ENCODE peak calls at places on chromosomes 13 and 19, in ten cellular contexts. One of them, this sample, is unnamed.

GRCh38 chr19:11230621-11231386 is 8.6 kb upstream of the ANGPTL8 start:
- DNase-seq in fibroblast of lung: no peak
- DNase-seq in mucosa of descending colon: no peak
- DNase-seq in effector memory CD4-positive, alpha-beta T cell: no peak
- DNase-seq in cardiac muscle cell: no peak
- DNase-seq in skeletal muscle cell: no peak
- DNase-seq in neuronal stem cell: no peak
- DNase-seq in A549: no peak
- DNase-seq in uterus: no peak
- DNase-seq in Caco-2: no peak
- DNase-seq in this sample: no peak

GRCh38 chr13:113552786-113553540 is 31.6 kb upstream of the TFDP1 start:
- DNase-seq in fibroblast of lung: no peak
- DNase-seq in mucosa of descending colon: no peak
- DNase-seq in effector memory CD4-positive, alpha-beta T cell: no peak
- DNase-seq in cardiac muscle cell: no peak
- DNase-seq in skeletal muscle cell: no peak
- DNase-seq in neuronal stem cell: no peak
- DNase-seq in A549: no peak
- DNase-seq in uterus: peak; percentile 9
- DNase-seq in Caco-2: no peak
- DNase-seq in this sample: no peak

GRCh38 chr13:97302611-97303010 is 80.5 kb downstream of the MBNL2 start:
- DNase-seq in fibroblast of lung: no peak
- DNase-seq in mucosa of descending colon: no peak
- DNase-seq in effector memory CD4-positive, alpha-beta T cell: no peak
- DNase-seq in cardiac muscle cell: no peak
- DNase-seq in skeletal muscle cell: no peak
- DNase-seq in neuronal stem cell: no peak
- DNase-seq in A549: no peak
- DNase-seq in uterus: no peak
- DNase-seq in Caco-2: no peak
- DNase-seq in this sample: no peak

GRCh38 chr13:31940076-31940475 is 91.5 kb upstream of the FRY start:
- DNase-seq in fibroblast of lung: no peak
- DNase-seq in mucosa of descending colon: no peak
- DNase-seq in effector memory CD4-positive, alpha-beta T cell: no peak
- DNase-seq in cardiac muscle cell: no peak
- DNase-seq in skeletal muscle cell: no peak
- DNase-seq in neuronal stem cell: no peak
- DNase-seq in A549: no peak
- DNase-seq in uterus: no peak
- DNase-seq in Caco-2: no peak
- DNase-seq in this sample: no peak

GRCh38 chr19:31930401-31930800 is 415.0 kb upstream of the ZNF507 start:
- DNase-seq in fibroblast of lung: no peak
- DNase-seq in mucosa of descending colon: no peak
- DNase-seq in effector memory CD4-positive, alpha-beta T cell: no peak
- DNase-seq in cardiac muscle cell: no peak
- DNase-seq in skeletal muscle cell: no peak
- DNase-seq in neuronal stem cell: no peak
- DNase-seq in A549: no peak
- DNase-seq in uterus: no peak
- DNase-seq in Caco-2: no peak
- DNase-seq in this sample: no peak

GRCh38 chr19:35750167-35750566 is 1.8 kb downstream of the LIN37 start:
- DNase-seq in fibroblast of lung: no peak
- DNase-seq in mucosa of descending colon: no peak
- DNase-seq in effector memory CD4-positive, alpha-beta T cell: no peak
- DNase-seq in cardiac muscle cell: no peak
- DNase-seq in skeletal muscle cell: no peak
- DNase-seq in neuronal stem cell: no peak
- DNase-seq in A549: no peak
- DNase-seq in uterus: no peak
- DNase-seq in Caco-2: no peak
- DNase-seq in this sample: no peak

GRCh38 chr13:94291631-94292322 is 187.7 kb downstream of the DCT start:
- DNase-seq in fibroblast of lung: no peak
- DNase-seq in mucosa of descending colon: no peak
- DNase-seq in effector memory CD4-positive, alpha-beta T cell: no peak
- DNase-seq in cardiac muscle cell: no peak
- DNase-seq in skeletal muscle cell: no peak
- DNase-seq in neuronal stem cell: no peak
- DNase-seq in A549: no peak
- DNase-seq in uterus: no peak
- DNase-seq in Caco-2: no peak
- DNase-seq in this sample: no peak

GRCh38 chr13:98978280-98978679 is 416 bp upstream of the DOCK9 start:
- DNase-seq in fibroblast of lung: peak; percentile 72
- DNase-seq in mucosa of descending colon: no peak
- DNase-seq in effector memory CD4-positive, alpha-beta T cell: no peak
- DNase-seq in cardiac muscle cell: peak; percentile 39
- DNase-seq in skeletal muscle cell: peak; percentile 53
- DNase-seq in neuronal stem cell: no peak
- DNase-seq in A549: no peak
- DNase-seq in uterus: no peak
- DNase-seq in Caco-2: no peak
- DNase-seq in this sample: peak; percentile 93

GRCh38 chr13:20988033-20988908 is 73.1 kb downstream of the LATS2 start:
- DNase-seq in fibroblast of lung: no peak
- DNase-seq in mucosa of descending colon: no peak
- DNase-seq in effector memory CD4-positive, alpha-beta T cell: no peak
- DNase-seq in cardiac muscle cell: no peak
- DNase-seq in skeletal muscle cell: no peak
- DNase-seq in neuronal stem cell: no peak
- DNase-seq in A549: no peak
- DNase-seq in uterus: no peak
- DNase-seq in Caco-2: no peak
- DNase-seq in this sample: no peak

GRCh38 chr19:18562086-18562485 is 4.4 kb downstream of the KXD1 start:
- DNase-seq in fibroblast of lung: no peak
- DNase-seq in mucosa of descending colon: no peak
- DNase-seq in effector memory CD4-positive, alpha-beta T cell: no peak
- DNase-seq in cardiac muscle cell: peak; percentile 87
- DNase-seq in skeletal muscle cell: peak; percentile 47
- DNase-seq in neuronal stem cell: no peak
- DNase-seq in A549: no peak
- DNase-seq in uterus: no peak
- DNase-seq in Caco-2: no peak
- DNase-seq in this sample: no peak

GRCh38 chr19:52007436-52007804 is 591 bp downstream of the ZNF615 start:
- DNase-seq in fibroblast of lung: no peak
- DNase-seq in mucosa of descending colon: peak; percentile 27
- DNase-seq in effector memory CD4-positive, alpha-beta T cell: no peak
- DNase-seq in cardiac muscle cell: peak; percentile 12
- DNase-seq in skeletal muscle cell: no peak
- DNase-seq in neuronal stem cell: peak; percentile 26
- DNase-seq in A549: no peak
- DNase-seq in uterus: no peak
- DNase-seq in Caco-2: no peak
- DNase-seq in this sample: no peak

GRCh38 chr13:20901668-20902437 is 693 bp downstream of the XPO4 start:
- DNase-seq in fibroblast of lung: peak; percentile 33
- DNase-seq in mucosa of descending colon: peak; percentile 75
- DNase-seq in effector memory CD4-positive, alpha-beta T cell: peak; percentile 3
- DNase-seq in cardiac muscle cell: peak; percentile 34
- DNase-seq in skeletal muscle cell: no peak
- DNase-seq in neuronal stem cell: no peak
- DNase-seq in A549: peak; percentile 24
- DNase-seq in uterus: no peak
- DNase-seq in Caco-2: peak; percentile 71
- DNase-seq in this sample: peak; percentile 49

GRCh38 chr13:94660695-94661324 is 51.5 kb downstream of the SOX21 start:
- DNase-seq in fibroblast of lung: peak; percentile 51
- DNase-seq in mucosa of descending colon: no peak
- DNase-seq in effector memory CD4-positive, alpha-beta T cell: no peak
- DNase-seq in cardiac muscle cell: peak; percentile 27
- DNase-seq in skeletal muscle cell: no peak
- DNase-seq in neuronal stem cell: no peak
- DNase-seq in A549: peak; percentile 11
- DNase-seq in uterus: no peak
- DNase-seq in Caco-2: peak; percentile 72
- DNase-seq in this sample: no peak

GRCh38 chr19:37803250-37803854 is 24.0 kb upstream of the ZNF573 start:
- DNase-seq in fibroblast of lung: no peak
- DNase-seq in mucosa of descending colon: no peak
- DNase-seq in effector memory CD4-positive, alpha-beta T cell: no peak
- DNase-seq in cardiac muscle cell: no peak
- DNase-seq in skeletal muscle cell: no peak
- DNase-seq in neuronal stem cell: no peak
- DNase-seq in A549: no peak
- DNase-seq in uterus: no peak
- DNase-seq in Caco-2: no peak
- DNase-seq in this sample: peak; percentile 2

DNA sequence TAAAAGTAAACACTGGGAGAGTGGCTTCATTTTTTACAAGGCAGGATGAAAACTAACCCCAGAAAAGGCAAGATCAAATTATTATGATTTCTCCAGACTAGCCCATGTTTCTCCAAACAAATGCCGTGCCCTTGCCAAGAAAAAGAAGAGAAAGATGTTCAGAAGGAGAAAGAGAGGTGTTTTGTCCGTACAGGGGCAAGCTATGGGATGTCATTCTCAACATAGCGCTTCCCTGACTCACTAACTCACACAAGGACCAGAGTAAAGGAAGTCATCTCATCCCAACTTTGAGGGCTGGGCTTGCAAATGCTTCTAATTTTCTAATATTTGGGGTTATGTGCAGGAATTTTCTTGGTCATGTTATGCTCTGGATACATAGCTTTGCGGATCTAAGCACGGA is 224.2 kb upstream of the MAB21L1 start:
- DNase-seq in fibroblast of lung: no peak
- DNase-seq in mucosa of descending colon: no peak
- DNase-seq in effector memory CD4-positive, alpha-beta T cell: no peak
- DNase-seq in cardiac muscle cell: no peak
- DNase-seq in skeletal muscle cell: no peak
- DNase-seq in neuronal stem cell: no peak
- DNase-seq in A549: no peak
- DNase-seq in uterus: no peak
- DNase-seq in Caco-2: no peak
- DNase-seq in this sample: no peak
- H3K4me3 ChIP-seq in fibroblast of lung: no peak overlapping the region
- H3K4me3 ChIP-seq in mucosa of descending colon: no peak overlapping the region
- H3K4me3 ChIP-seq in effector memory CD4-positive, alpha-beta T cell: no peak overlapping the region
- H3K4me3 ChIP-seq in cardiac muscle cell: no peak overlapping the region
- H3K4me3 ChIP-seq in skeletal muscle cell: no peak overlapping the region
- H3K4me3 ChIP-seq in neuronal stem cell: no peak overlapping the region
- H3K4me3 ChIP-seq in A549: no peak overlapping the region
- H3K4me3 ChIP-seq in uterus: no peak overlapping the region
- H3K4me3 ChIP-seq in Caco-2: no peak overlapping the region
- H3K4me3 ChIP-seq in this sample: no peak overlapping the region

GRCh38 chr19:3408996-3409345 is 42.6 kb downstream of the NFIC start:
- DNase-seq in fibroblast of lung: no peak
- DNase-seq in mucosa of descending colon: no peak
- DNase-seq in effector memory CD4-positive, alpha-beta T cell: no peak
- DNase-seq in cardiac muscle cell: no peak
- DNase-seq in skeletal muscle cell: no peak
- DNase-seq in neuronal stem cell: no peak
- DNase-seq in A549: no peak
- DNase-seq in uterus: no peak
- DNase-seq in Caco-2: no peak
- DNase-seq in this sample: no peak
- H3K4me3 ChIP-seq in fibroblast of lung: no peak overlapping the region
- H3K4me3 ChIP-seq in mucosa of descending colon: no peak overlapping the region
- H3K4me3 ChIP-seq in effector memory CD4-positive, alpha-beta T cell: no peak overlapping the region
- H3K4me3 ChIP-seq in cardiac muscle cell: no peak overlapping the region
- H3K4me3 ChIP-seq in skeletal muscle cell: no peak overlapping the region
- H3K4me3 ChIP-seq in neuronal stem cell: no peak overlapping the region
- H3K4me3 ChIP-seq in A549: no peak overlapping the region
- H3K4me3 ChIP-seq in uterus: peak overlapping the region; percentile 19
- H3K4me3 ChIP-seq in Caco-2: no peak overlapping the region
- H3K4me3 ChIP-seq in this sample: no peak overlapping the region

GRCh38 chr19:2419754-2420153 is 7.6 kb downstream of the TIMM13 start:
- DNase-seq in fibroblast of lung: no peak
- DNase-seq in mucosa of descending colon: no peak
- DNase-seq in effector memory CD4-positive, alpha-beta T cell: no peak
- DNase-seq in cardiac muscle cell: no peak
- DNase-seq in skeletal muscle cell: no peak
- DNase-seq in neuronal stem cell: no peak
- DNase-seq in A549: no peak
- DNase-seq in uterus: no peak
- DNase-seq in Caco-2: no peak
- DNase-seq in this sample: no peak

GRCh38 chr19:2416321-2417097 is 10.9 kb downstream of the TIMM13 start:
- DNase-seq in fibroblast of lung: no peak
- DNase-seq in mucosa of descending colon: no peak
- DNase-seq in effector memory CD4-positive, alpha-beta T cell: no peak
- DNase-seq in cardiac muscle cell: no peak
- DNase-seq in skeletal muscle cell: no peak
- DNase-seq in neuronal stem cell: no peak
- DNase-seq in A549: no peak
- DNase-seq in uterus: no peak
- DNase-seq in Caco-2: no peak
- DNase-seq in this sample: no peak

GRCh38 chr19:2415973-2416319 is 11.4 kb downstream of the TIMM13 start:
- DNase-seq in fibroblast of lung: no peak
- DNase-seq in mucosa of descending colon: no peak
- DNase-seq in effector memory CD4-positive, alpha-beta T cell: no peak
- DNase-seq in cardiac muscle cell: no peak
- DNase-seq in skeletal muscle cell: no peak
- DNase-seq in neuronal stem cell: no peak
- DNase-seq in A549: no peak
- DNase-seq in uterus: no peak
- DNase-seq in Caco-2: no peak
- DNase-seq in this sample: no peak

GRCh38 chr19:2415281-2415972 is 12.0 kb downstream of the TIMM13 start:
- DNase-seq in fibroblast of lung: no peak
- DNase-seq in mucosa of descending colon: no peak
- DNase-seq in effector memory CD4-positive, alpha-beta T cell: no peak
- DNase-seq in cardiac muscle cell: no peak
- DNase-seq in skeletal muscle cell: no peak
- DNase-seq in neuronal stem cell: no peak
- DNase-seq in A549: no peak
- DNase-seq in uterus: no peak
- DNase-seq in Caco-2: no peak
- DNase-seq in this sample: no peak

GRCh38 chr19:2417881-2418406 is 9.4 kb downstream of the TIMM13 start:
- DNase-seq in fibroblast of lung: no peak
- DNase-seq in mucosa of descending colon: no peak
- DNase-seq in effector memory CD4-positive, alpha-beta T cell: no peak
- DNase-seq in cardiac muscle cell: no peak
- DNase-seq in skeletal muscle cell: no peak
- DNase-seq in neuronal stem cell: no peak
- DNase-seq in A549: no peak
- DNase-seq in uterus: no peak
- DNase-seq in Caco-2: no peak
- DNase-seq in this sample: no peak
- H3K4me3 ChIP-seq in fibroblast of lung: no peak overlapping the region
- H3K4me3 ChIP-seq in mucosa of descending colon: no peak overlapping the region
- H3K4me3 ChIP-seq in effector memory CD4-positive, alpha-beta T cell: no peak overlapping the region
- H3K4me3 ChIP-seq in cardiac muscle cell: no peak overlapping the region
- H3K4me3 ChIP-seq in skeletal muscle cell: no peak overlapping the region
- H3K4me3 ChIP-seq in neuronal stem cell: no peak overlapping the region
- H3K4me3 ChIP-seq in A549: no peak overlapping the region
- H3K4me3 ChIP-seq in uterus: no peak overlapping the region
- H3K4me3 ChIP-seq in Caco-2: no peak overlapping the region
- H3K4me3 ChIP-seq in this sample: no peak overlapping the region

DNA sequence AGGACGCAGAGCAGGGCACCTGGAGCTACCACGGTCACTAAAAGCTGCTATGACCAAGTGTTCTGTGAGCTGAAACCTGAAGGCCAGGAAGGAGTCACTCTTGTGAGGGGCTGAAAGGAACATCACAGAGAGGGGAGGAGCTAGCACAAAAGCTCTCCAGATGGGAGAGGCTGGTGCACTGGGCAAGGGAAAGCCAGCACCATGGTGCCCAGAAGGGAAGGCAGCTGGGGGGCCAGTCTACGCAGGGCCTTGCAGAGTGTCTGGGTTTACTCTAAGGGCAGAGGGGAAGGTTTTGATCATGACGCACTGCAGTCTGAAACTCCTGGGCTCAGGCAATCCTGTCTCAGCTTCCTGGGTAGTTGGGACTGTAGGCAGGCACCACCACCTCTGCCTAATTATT is 4.1 kb upstream of the ZNF580 start:
- DNase-seq in fibroblast of lung: no peak
- DNase-seq in mucosa of descending colon: no peak
- DNase-seq in effector memory CD4-positive, alpha-beta T cell: no peak
- DNase-seq in cardiac muscle cell: no peak
- DNase-seq in skeletal muscle cell: no peak
- DNase-seq in neuronal stem cell: no peak
- DNase-seq in A549: no peak
- DNase-seq in uterus: no peak
- DNase-seq in Caco-2: no peak
- DNase-seq in this sample: no peak
- H3K4me3 ChIP-seq in fibroblast of lung: no peak overlapping the region
- H3K4me3 ChIP-seq in mucosa of descending colon: no peak overlapping the region
- H3K4me3 ChIP-seq in effector memory CD4-positive, alpha-beta T cell: no peak overlapping the region
- H3K4me3 ChIP-seq in cardiac muscle cell: no peak overlapping the region
- H3K4me3 ChIP-seq in skeletal muscle cell: no peak overlapping the region
- H3K4me3 ChIP-seq in neuronal stem cell: no peak overlapping the region
- H3K4me3 ChIP-seq in A549: no peak overlapping the region
- H3K4me3 ChIP-seq in uterus: no peak overlapping the region
- H3K4me3 ChIP-seq in Caco-2: no peak overlapping the region
- H3K4me3 ChIP-seq in this sample: no peak overlapping the region

This sample was measured in mammary epithelial cell.